ENCODE peak calls at places on chromosome 22, in ten cellular contexts. T, L, E, S, M, K, C, V, H and G are unnamed samples.

GRCh38 chr22:44775862-44776261 is 23.5 kb downstream of the ARHGAP8 start:
- DNase-seq in E (no peak), T (peak), V (no peak), S (no peak), M (peak), K (no peak), H (no peak), C (no peak), L (no peak), G (no peak)

GRCh38 chr22:40637181-40638150 is 947 bp upstream of the MRTFA start:
- DNase-seq in C (no peak), M (peak), S (no peak), K (peak), T (peak), E (peak), L (no peak), V (peak), H (peak), G (no peak)

GRCh38 chr22:24965822-24966626 is 13.5 kb downstream of the KIAA1671 start:
- DNase-seq in T (peak), S (no peak), C (no peak), K (no peak), L (peak), H (no peak), V (peak), E (no peak), M (peak), G (no peak)

GRCh38 chr22:37279469-37279868 is 2.8 kb upstream of the CYTH4 start:
- DNase-seq in V (no peak), E (no peak), S (no peak), M (no peak), L (no peak), H (no peak), T (no peak), K (no peak), C (peak), G (no peak)

GRCh38 chr22:40666151-40666848 is 13.0 kb upstream of the MCHR1 start:
- DNase-seq in E (peak), L (no peak), S (peak), C (peak), H (no peak), M (no peak), K (no peak), T (no peak), V (no peak), G (peak)

GRCh38 chr22:23108324-23109078 is 33.3 kb downstream of the RSPH14 start:
- DNase-seq in E (no peak), T (no peak), M (no peak), V (no peak), S (no peak), C (no peak), K (no peak), L (no peak), H (no peak), G (no peak)

GRCh38 chr22:48098243-48098935 is 1335.9 kb downstream of the TBC1D22A start:
- DNase-seq in E (no peak), V (no peak), S (no peak), K (peak), L (no peak), C (no peak), H (no peak), T (no peak), M (no peak), G (no peak)

GRCh38 chr22:22748297-22748743 is 103.9 kb downstream of the GGTLC2 start:
- DNase-seq in K (peak), M (peak), L (no peak), S (no peak), H (no peak), E (peak), T (peak), V (peak), C (peak), G (peak)

GRCh38 chr22:42283288-42284229 is 13.1 kb upstream of the TCF20 start:
- DNase-seq in E (no peak), C (no peak), L (no peak), T (no peak), S (peak), V (no peak), H (no peak), K (no peak), M (no peak), G (no peak)

GRCh38 chr22:47294222-47294532 is 531.7 kb downstream of the TBC1D22A start:
- DNase-seq in T (peak), H (peak), E (peak), C (peak), S (no peak), M (no peak), L (no peak), V (no peak), K (no peak), G (peak)

GRCh38 chr22:32720924-32721323 is 80.6 kb upstream of the TIMP3 start:
- DNase-seq in M (no peak), H (no peak), V (no peak), E (no peak), S (no peak), L (no peak), K (no peak), T (no peak), C (peak), G (no peak)

GRCh38 chr22:26658671-26659478 is 1.5 kb downstream of the MIAT start:
- DNase-seq in C (peak), V (peak), T (peak), S (no peak), E (no peak), L (peak), H (no peak), K (peak), M (peak), G (peak)

GRCh38 chr22:26431151-26431995 is 2.3 kb downstream of the ASPHD2 start:
- DNase-seq in H (no peak), T (no peak), S (no peak), E (no peak), V (no peak), C (no peak), M (no peak), K (peak), L (no peak), G (no peak)

GRCh38 chr22:46467006-46467405 is 70.4 kb downstream of the CELSR1 start:
- DNase-seq in H (no peak), V (no peak), S (no peak), E (no peak), L (no peak), C (no peak), M (no peak), T (no peak), K (no peak), G (no peak)

GRCh38 chr22:47618180-47618579 is 855.7 kb downstream of the TBC1D22A start:
- DNase-seq in E (no peak), C (no peak), V (no peak), L (no peak), H (peak), M (no peak), T (no peak), K (no peak), S (no peak), G (no peak)

GRCh38 chr22:23565288-23565941 is 14.7 kb downstream of the IGLL1 start:
- DNase-seq in L (no peak), H (no peak), K (peak), E (no peak), T (no peak), S (peak), C (no peak), M (no peak), V (peak), G (no peak)

GRCh38 chr22:45224988-45225731 is 15.5 kb downstream of the KIAA0930 start:
- DNase-seq in E (no peak), S (no peak), H (no peak), M (no peak), L (no peak), V (no peak), T (no peak), K (no peak), C (no peak), G (no peak)

GRCh38 chr22:44898236-44898635 is 111.6 kb downstream of the PHF21B start:
- DNase-seq in K (no peak), M (no peak), L (no peak), V (no peak), H (peak), C (no peak), S (no peak), E (no peak), T (no peak), G (no peak)

GRCh38 chr22:44311855-44312170 is 938 bp downstream of the SHISAL1 start:
- DNase-seq in M (peak), E (no peak), L (no peak), V (no peak), C (peak), S (no peak), H (no peak), K (no peak), T (no peak), G (peak)

GRCh38 chr22:22728382-22728781 is 84.0 kb downstream of the GGTLC2 start:
- DNase-seq in K (no peak), E (no peak), T (peak), L (no peak), H (no peak), V (no peak), S (no peak), C (no peak), M (peak), G (no peak)

GRCh38 chr22:36350751-36351594 is 36.8 kb downstream of the MYH9 start:
- DNase-seq in E (no peak), S (no peak), C (peak), K (no peak), V (peak), M (peak), L (no peak), H (no peak), T (peak), G (no peak)

GRCh38 chr22:17648564-17648963 is 10.0 kb downstream of the BCL2L13 start:
- DNase-seq in K (no peak), L (no peak), V (no peak), H (no peak), M (no peak), E (no peak), S (no peak), C (no peak), T (no peak), G (no peak)

GRCh38 chr22:26642465-26643367 is 14.7 kb upstream of the MIAT start:
- DNase-seq in H (no peak), K (peak), T (no peak), L (no peak), V (no peak), S (no peak), M (no peak), C (no peak), E (no peak), G (no peak)

GRCh38 chr22:25853902-25854301 is 111.9 kb downstream of the MYO18B start:
- DNase-seq in T (peak), H (no peak), L (no peak), K (peak), V (no peak), E (no peak), S (no peak), M (no peak), C (no peak), G (no peak)

GRCh38 chr22:22111267-22111751 is 128.7 kb upstream of the TOP3B start:
- DNase-seq in L (no peak), T (peak), M (peak), K (peak), S (no peak), V (no peak), E (no peak), H (no peak), C (peak), G (no peak)

GRCh38 chr22:17562906-17563870 is at the start of gene SLC25A18:
- DNase-seq in C (no peak), M (no peak), E (peak), H (no peak), T (no peak), S (peak), L (no peak), K (no peak), V (no peak), G (no peak)

GRCh38 chr22:34410111-34410510 is 489.8 kb upstream of the LARGE1 start:
- DNase-seq in C (no peak), S (no peak), L (no peak), H (no peak), V (no peak), E (no peak), K (no peak), M (no peak), T (no peak), G (no peak)

GRCh38 chr22:46053563-46054090 is 76.7 kb upstream of the WNT7B start:
- DNase-seq in C (peak), M (peak), H (peak), L (peak), T (peak), S (no peak), E (peak), V (peak), K (peak), G (no peak)

GRCh38 chr22:45129703-45130524 is 33.8 kb upstream of the NUP50 start:
- DNase-seq in S (no peak), V (no peak), H (no peak), L (no peak), K (peak), E (no peak), M (peak), C (no peak), T (no peak), G (no peak)

GRCh38 chr22:36136475-36136874 is 24.1 kb downstream of the APOL3 start:
- DNase-seq in K (no peak), V (no peak), S (no peak), M (no peak), L (no peak), H (no peak), C (peak), T (peak), E (peak), G (no peak)

GRCh38 chr22:17998913-17999312 is 25.4 kb downstream of the MICAL3 start:
- DNase-seq in C (no peak), M (no peak), E (no peak), T (no peak), S (no peak), L (no peak), H (no peak), V (no peak), K (no peak), G (no peak)

GRCh38 chr22:45584121-45584570 is 81.5 kb downstream of the FBLN1 start:
- DNase-seq in C (peak), M (no peak), S (no peak), V (no peak), K (no peak), H (no peak), T (no peak), L (no peak), E (no peak), G (peak)

GRCh38 chr22:22343603-22344276 is 99.2 kb downstream of the VPREB1 start:
- DNase-seq in T (no peak), K (peak), S (no peak), E (no peak), V (peak), L (no peak), C (no peak), H (no peak), M (no peak), G (no peak)

GRCh38 chr22:23008887-23009286 is 61.4 kb upstream of the GNAZ start:
- DNase-seq in V (no peak), S (no peak), M (no peak), C (no peak), K (no peak), T (no peak), E (no peak), H (no peak), L (no peak), G (no peak)

GRCh38 chr22:46583571-46583970 is 36.6 kb upstream of the GRAMD4 start:
- DNase-seq in H (no peak), M (no peak), L (no peak), K (no peak), C (no peak), S (no peak), T (no peak), V (no peak), E (no peak), G (no peak)

GRCh38 chr22:50272103-50272782 is 2.1 kb upstream of the MAPK11 start:
- DNase-seq in E (no peak), H (no peak), K (no peak), V (no peak), T (no peak), L (peak), M (no peak), C (peak), S (no peak), G (no peak)
- H3K4me3 ChIP-seq in E (no peak), H (peak), K (no peak), V (peak), T (no peak), L (no peak), M (no peak), C (no peak), S (peak), G (no peak)

DNA sequence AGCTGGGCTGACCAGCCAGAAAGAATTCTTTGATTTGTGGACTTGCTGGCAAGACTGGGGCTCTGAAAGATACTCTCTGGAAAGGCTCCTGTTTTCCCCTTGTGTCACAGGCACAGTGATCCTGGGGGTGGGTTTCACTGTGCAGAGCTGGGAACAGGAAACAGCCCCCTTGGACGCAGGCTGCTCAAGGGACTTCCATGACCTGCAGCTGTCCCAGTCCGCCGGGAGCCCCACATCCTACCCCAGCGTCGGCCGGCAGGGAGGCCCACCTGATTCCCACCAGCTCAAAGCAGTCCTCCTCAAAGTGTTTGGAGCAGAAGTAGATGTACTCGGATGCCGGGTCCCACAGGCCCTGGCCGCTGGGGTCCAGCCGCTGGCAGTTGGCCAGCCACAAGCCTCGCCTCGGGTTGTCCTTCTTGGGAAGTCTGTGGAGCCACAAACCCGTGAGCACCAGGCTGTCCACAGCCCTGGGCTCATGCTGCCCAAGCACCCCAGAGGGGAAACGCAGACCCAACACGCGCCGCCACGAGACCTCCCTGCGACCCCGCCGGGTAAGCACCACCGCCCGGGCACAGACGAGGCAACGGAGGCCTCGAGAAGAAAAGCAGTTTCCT is 824 bp downstream of the THAP7 start:
- DNase-seq in T (no peak), E (peak), C (no peak), H (no peak), L (no peak), K (no peak), S (no peak), M (no peak), V (no peak), G (no peak)
- TF ChIP-seq CTCF in T (no peak), E (no peak), C (no peak), H (no peak), L (no peak), K (no peak), S (no peak), M (no peak), V (no peak), G (no peak)

DNA sequence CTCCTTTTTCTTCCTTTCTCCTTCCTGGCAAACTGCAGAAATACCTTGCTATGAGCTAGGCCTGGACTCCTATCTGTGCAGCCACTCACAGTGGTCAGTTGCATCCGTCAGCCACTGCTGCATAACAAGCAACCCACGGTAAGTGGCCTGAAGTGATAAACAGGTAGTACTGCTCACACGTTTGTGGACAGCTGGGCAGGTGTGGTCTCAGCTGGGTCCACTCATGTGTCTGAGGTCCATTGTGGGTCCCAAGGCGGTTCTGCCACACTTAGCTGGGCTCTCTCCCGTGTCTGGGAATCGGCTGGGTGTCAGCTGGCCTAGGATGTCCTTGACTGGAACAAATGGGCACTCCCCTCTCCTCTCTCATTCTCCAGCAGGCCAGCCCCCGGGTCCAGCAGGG is 109.3 kb downstream of the BRD1 start:
- DNase-seq in T (no peak), V (no peak), S (no peak), M (no peak), K (no peak), E (no peak), C (no peak), H (no peak), L (no peak), G (no peak)
- H3K4me3 ChIP-seq in T (no peak), V (no peak), S (no peak), M (no peak), K (no peak), E (no peak), C (no peak), H (no peak), L (no peak), G (no peak)

DNA sequence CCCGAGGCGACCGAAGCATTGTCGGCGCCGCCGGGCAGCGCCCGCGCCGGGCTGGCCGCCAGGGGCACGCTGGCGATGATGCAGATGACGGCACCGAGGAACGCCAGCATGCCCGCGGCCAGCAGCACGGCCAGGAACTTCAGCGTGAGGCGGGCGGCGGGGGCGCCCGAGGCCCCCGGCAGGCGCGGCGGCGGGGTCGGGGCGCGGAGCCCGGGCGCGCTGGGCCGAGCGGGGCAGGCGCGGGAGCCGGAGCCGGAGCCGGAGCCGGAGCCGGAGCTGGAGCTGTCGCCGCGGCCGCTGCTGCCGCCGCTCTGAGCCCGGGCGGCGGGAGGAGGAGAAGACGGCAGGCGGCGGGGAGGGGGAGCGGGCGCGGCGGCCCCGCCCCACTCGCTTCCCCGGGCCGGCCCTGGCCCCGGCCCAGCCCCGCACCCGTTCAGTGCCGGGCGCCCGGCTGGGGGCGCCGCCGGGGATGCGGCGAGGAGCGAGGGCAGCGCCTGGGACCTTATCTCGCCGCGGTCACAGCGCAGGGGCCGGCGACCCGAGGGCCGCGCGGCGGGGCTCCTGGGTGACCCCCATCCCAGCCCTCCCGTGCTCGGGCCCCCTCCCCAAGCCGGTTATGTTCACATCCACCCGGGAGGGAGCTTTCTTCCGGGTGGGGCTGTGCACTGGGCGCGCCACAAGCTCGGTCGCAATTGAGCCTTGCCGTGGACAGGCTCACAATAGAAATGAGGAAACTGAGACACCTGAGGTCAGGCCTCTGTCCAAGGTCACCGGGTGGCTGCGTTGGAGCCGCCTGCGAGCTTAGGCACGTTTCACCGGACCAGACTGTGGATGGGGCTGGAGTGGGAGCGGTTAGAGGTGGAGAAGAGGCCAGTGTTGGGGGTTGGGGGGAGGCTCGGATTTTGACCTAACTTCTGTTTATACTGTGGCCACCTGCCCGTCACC is at the start of gene NPTXR:
- DNase-seq in L (no peak), S (peak), K (no peak), M (peak), E (no peak), C (peak), H (no peak), V (no peak), T (peak), G (no peak)
- TF ChIP-seq CTCF in L (no peak), S (no peak), K (no peak), M (no peak), E (no peak), C (no peak), H (no peak), V (no peak), T (no peak), G (no peak)

GRCh38 chr22:29083576-29084566 is 11.0 kb downstream of the KREMEN1 start:
- DNase-seq in C (peak), H (no peak), T (peak), L (no peak), K (peak), E (no peak), M (no peak), S (no peak), V (no peak), G (no peak)
- H3K4me3 ChIP-seq in C (no peak), H (no peak), T (no peak), L (no peak), K (no peak), E (no peak), M (no peak), S (no peak), V (no peak), G (no peak)

DNA sequence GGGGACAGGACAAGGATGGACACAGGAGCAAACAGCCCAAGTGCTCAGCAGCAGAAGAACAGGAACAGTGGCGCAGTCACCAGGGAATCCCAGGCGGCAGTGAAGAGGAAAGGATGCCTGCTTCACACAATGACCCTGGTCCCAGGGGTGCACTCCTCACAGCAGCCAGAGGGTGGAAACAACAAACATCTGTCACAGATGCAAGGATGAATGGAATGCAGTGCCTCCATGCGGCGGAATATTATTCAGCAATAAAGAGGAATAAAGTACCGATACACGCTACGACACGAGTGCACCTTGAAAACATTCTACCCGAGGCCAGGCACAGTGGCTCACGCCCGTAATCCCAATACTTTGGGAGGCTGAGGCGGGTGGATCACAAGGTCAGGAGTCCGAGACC is 12.7 kb downstream of the CSNK1E start:
- DNase-seq in K (no peak), H (no peak), T (no peak), E (no peak), S (no peak), V (no peak), M (no peak), L (peak), C (no peak), G (no peak)
- TF ChIP-seq CTCF in K (no peak), H (peak), T (no peak), E (no peak), S (no peak), V (no peak), M (no peak), L (no peak), C (peak), G (no peak)

GRCh38 chr22:50610581-50610980 is 10.0 kb downstream of the MAPK8IP2 start:
- DNase-seq in C (no peak), L (no peak), E (no peak), M (no peak), K (no peak), T (no peak), V (no peak), S (no peak), H (no peak), G (no peak)
- H3K4me3 ChIP-seq in C (no peak), L (no peak), E (no peak), M (no peak), K (no peak), T (no peak), V (no peak), S (no peak), H (no peak), G (no peak)